ENCODE peak calls at places on chromosomes 2 and 18, in four cellular contexts. K, N, D and C are unnamed samples.

GRCh38 chr2:3324404-3325281 is 53.0 kb downstream of the EIPR1 start:
- DNase-seq in K (no peak), N (no peak), D (no peak), C (no peak)

GRCh38 chr2:69652206-69652605 is 8.7 kb upstream of the AAK1 start:
- DNase-seq in K (no peak), D (peak), N (no peak), C (no peak)

GRCh38 chr2:118599141-118599540 is 248.3 kb downstream of the EN1 start:
- DNase-seq in N (no peak), K (no peak), D (no peak), C (no peak)

GRCh38 chr2:178256382-178257053 is 62.2 kb downstream of the OSBPL6 start:
- DNase-seq in K (no peak), D (peak), N (no peak), C (no peak)

GRCh38 chr2:210003394-210003793 is 956 bp downstream of the RPE start:
- DNase-seq in K (no peak), D (no peak), N (no peak), C (no peak)

GRCh38 chr2:65386340-65386739 is 46.1 kb downstream of the SPRED2 start:
- DNase-seq in K (no peak), N (no peak), D (no peak), C (no peak)

GRCh38 chr2:159613515-159614336 is 2.6 kb downstream of the BAZ2B start:
- DNase-seq in N (no peak), K (no peak), D (peak), C (no peak)

GRCh38 chr2:54988612-54989011 is 61.6 kb downstream of the RTN4 start:
- DNase-seq in D (no peak), K (no peak), N (no peak), C (no peak)

GRCh38 chr18:10973579-10974260 is 175.6 kb downstream of the PIEZO2 start:
- DNase-seq in N (no peak), K (no peak), D (peak), C (no peak)

GRCh38 chr2:218229239-218229638 is 12.2 kb downstream of the ARPC2 start:
- DNase-seq in D (peak), N (no peak), K (no peak), C (no peak)

GRCh38 chr2:189581354-189582139 is 961 bp upstream of the SLC40A1 start:
- DNase-seq in K (no peak), N (peak), D (no peak), C (peak)

GRCh38 chr2:159375241-159375640 is 88.7 kb upstream of the WDSUB1 start:
- DNase-seq in D (no peak), N (no peak), K (no peak), C (no peak)

GRCh38 chr2:176129013-176129796 is at the start of gene HOXD8:
- DNase-seq in D (peak), K (no peak), N (peak), C (no peak)

GRCh38 chr18:34709631-34710429 is at the start of gene DTNA:
- DNase-seq in N (no peak), D (peak), K (no peak), C (peak)

GRCh38 chr2:8545676-8546318 is 136.1 kb upstream of the ID2 start:
- DNase-seq in D (no peak), N (peak), K (no peak), C (no peak)

GRCh38 chr18:28284132-28284531 is 107.2 kb upstream of the CDH2 start:
- DNase-seq in K (no peak), N (no peak), D (peak), C (no peak)

GRCh38 chr2:235854276-235854675 is 313.9 kb downstream of the GBX2 start:
- DNase-seq in D (no peak), K (no peak), N (no peak), C (no peak)

GRCh38 chr18:56196495-56197225 is 441.7 kb downstream of the TXNL1 start:
- DNase-seq in D (peak), K (no peak), N (no peak), C (no peak)

GRCh38 chr2:44740678-44741077 is 200.8 kb upstream of the SIX3 start:
- DNase-seq in N (no peak), D (peak), K (no peak), C (no peak)

GRCh38 chr2:12918138-12918840 is 201.6 kb downstream of the TRIB2 start:
- DNase-seq in K (no peak), D (peak), N (no peak), C (no peak)

GRCh38 chr2:203797363-203798111 is 70.0 kb upstream of the CTLA4 start:
- DNase-seq in D (peak), K (no peak), N (no peak), C (no peak)

GRCh38 chr2:3641181-3641580 is 16.8 kb upstream of the ALLC start:
- DNase-seq in K (no peak), D (no peak), N (peak), C (no peak)

GRCh38 chr2:25377822-25378421 is 36.2 kb upstream of the DNMT3A start:
- DNase-seq in K (no peak), N (peak), D (no peak), C (no peak)

GRCh38 chr18:70296289-70296688 is 7.4 kb downstream of the SOCS6 start:
- DNase-seq in D (no peak), N (no peak), K (no peak), C (no peak)

GRCh38 chr2:130740671-130741070 is 11.8 kb downstream of the GPR148 start:
- DNase-seq in K (no peak), N (no peak), D (no peak), C (no peak)

GRCh38 chr18:73614812-73615211 is 532.8 kb downstream of the FBXO15 start:
- DNase-seq in N (no peak), D (peak), K (no peak), C (no peak)

GRCh38 chr2:43184339-43184895 is 42.0 kb downstream of the ZFP36L2 start:
- DNase-seq in N (no peak), D (peak), K (no peak), C (no peak)

GRCh38 chr2:147181351-147182029 is 663.3 kb upstream of the ACVR2A start:
- DNase-seq in K (no peak), D (no peak), N (no peak), C (no peak)

GRCh38 chr2:46008082-46008870 is 288.9 kb upstream of the EPAS1 start:
- DNase-seq in D (peak), N (no peak), K (no peak), C (no peak)

GRCh38 chr2:10397878-10398277 is 50.2 kb downstream of the ODC1 start:
- DNase-seq in D (no peak), K (no peak), N (no peak), C (no peak)

GRCh38 chr2:43340945-43341356 is 114.5 kb upstream of the ZFP36L2 start:
- DNase-seq in N (no peak), K (no peak), D (peak), C (no peak)

GRCh38 chr2:50953021-50953420 is 78.9 kb downstream of the NRXN1 start:
- DNase-seq in K (no peak), N (no peak), D (peak), C (no peak)

GRCh38 chr2:182941121-182941713 is 74.8 kb upstream of the FRZB start:
- DNase-seq in D (no peak), K (no peak), N (no peak), C (no peak)

DNA sequence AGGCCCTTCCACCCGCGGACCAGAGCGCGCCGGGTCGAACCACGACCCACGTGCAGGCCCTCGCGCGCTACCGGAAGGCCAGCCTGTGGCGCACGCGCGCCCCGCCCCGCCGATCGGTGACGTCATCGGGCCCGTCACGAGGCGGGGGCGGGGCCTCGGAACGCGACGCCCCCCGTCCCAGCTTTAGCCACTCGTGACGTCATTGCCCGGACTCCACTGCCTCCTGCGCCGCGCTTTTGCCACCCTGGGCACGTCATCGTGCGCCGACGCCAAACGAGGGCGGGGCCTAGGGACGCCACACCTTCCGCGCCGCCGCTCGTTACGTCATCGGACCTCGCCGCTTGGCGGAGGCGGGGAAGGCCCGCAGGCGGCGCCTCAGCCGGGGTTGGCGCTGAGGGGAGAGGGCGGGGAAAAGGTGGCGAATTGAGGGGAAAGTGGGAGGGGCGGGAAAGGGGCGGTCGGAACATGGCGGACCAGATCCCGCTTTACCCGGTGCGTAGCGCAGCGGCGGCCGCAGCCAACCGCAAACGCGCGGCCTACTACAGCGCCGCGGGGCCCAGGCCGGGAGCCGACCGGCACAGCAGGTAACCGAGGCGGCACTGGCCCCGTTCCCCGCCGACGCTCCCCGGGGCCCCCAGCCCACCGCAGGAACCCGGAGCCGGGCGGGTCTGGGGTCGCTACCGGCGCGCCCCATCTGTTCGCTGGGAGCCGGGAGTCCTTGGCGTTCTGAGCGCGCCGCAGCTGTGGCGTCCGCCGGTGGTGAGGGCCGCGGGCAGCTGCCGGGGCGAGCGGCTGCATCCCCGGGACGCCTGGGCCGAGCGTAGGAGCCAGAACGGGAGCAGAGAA is at the start of gene ATP9B:
- DNase-seq in K (peak), D (peak), N (peak), C (peak)
- H4K91ac ChIP-seq in K (peak), D (peak), N (no peak), C (peak)

GRCh38 chr18:7626175-7626921 is 59.2 kb downstream of the PTPRM start:
- DNase-seq in K (no peak), D (no peak), N (no peak), C (no peak)

GRCh38 chr18:7629416-7629815 is 62.3 kb downstream of the PTPRM start:
- DNase-seq in K (no peak), N (no peak), D (no peak), C (no peak)

GRCh38 chr18:7626922-7627440 is 59.9 kb downstream of the PTPRM start:
- DNase-seq in K (no peak), D (peak), N (no peak), C (no peak)

GRCh38 chr18:7623681-7624080 is 56.6 kb downstream of the PTPRM start:
- DNase-seq in N (no peak), K (no peak), D (no peak), C (no peak)

GRCh38 chr18:7624697-7625096 is 57.6 kb downstream of the PTPRM start:
- DNase-seq in N (no peak), D (no peak), K (no peak), C (no peak)
- H4K91ac ChIP-seq in N (no peak), D (no peak), K (no peak), C (no peak)

DNA sequence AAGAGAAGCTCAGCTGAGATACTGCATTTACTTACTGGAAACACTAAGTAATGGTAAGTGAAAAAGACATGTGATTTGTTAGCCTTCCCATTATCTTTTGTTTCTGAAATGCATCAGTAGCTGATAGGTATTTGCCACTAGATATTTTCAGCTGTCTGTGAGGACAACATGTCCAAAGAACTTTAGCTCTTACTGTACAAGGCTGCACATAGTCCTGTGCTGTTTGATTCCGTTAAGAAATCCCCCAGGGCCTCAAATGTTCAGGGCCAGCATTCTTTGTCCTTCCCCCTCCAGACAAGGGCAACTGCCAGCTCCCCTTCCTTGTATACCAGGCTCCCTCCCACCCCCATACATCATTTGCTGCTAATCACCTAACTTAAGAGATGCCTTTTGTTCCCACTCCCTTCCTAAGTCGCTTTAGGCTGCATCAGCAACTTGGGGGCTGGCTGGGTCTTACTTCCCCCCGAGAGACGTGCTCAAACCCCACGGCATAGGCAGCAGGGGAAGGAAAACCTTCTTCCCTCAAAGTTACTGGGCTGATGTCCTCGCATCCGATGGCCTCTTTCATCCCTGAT is 138.7 kb downstream of the CDH20 start:
- DNase-seq in D (no peak), K (no peak), N (no peak), C (peak)
- H4K91ac ChIP-seq in D (no peak), K (no peak), N (no peak), C (no peak)

DNA sequence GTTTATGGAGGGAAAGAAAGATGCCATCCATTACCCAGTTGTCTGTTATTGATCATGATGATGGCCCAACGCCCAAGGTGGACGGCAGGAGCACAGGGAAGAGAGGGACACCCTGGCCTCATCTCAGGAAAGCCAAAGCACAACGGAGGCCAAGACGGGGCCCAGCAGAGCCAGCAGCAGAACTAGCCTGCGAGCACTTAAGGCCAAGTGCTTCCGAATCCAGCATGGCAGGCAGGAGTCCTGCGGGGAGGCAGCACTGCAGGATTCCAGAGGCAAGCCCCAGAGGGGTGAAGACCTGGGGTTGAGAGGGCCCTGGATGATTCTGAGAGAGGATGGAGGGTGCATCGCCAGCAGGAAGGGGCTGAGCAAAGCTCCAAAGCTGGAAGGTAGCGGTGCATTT is 28.3 kb upstream of the KLHL29 start:
- DNase-seq in N (no peak), D (no peak), K (no peak), C (no peak)
- H4K91ac ChIP-seq in N (no peak), D (no peak), K (no peak), C (no peak)

GRCh38 chr18:58660915-58661314 is 10.3 kb upstream of the MALT1 start:
- DNase-seq in D (no peak), N (no peak), K (no peak), C (no peak)

GRCh38 chr18:58661423-58661822 is 9.8 kb upstream of the MALT1 start:
- DNase-seq in K (no peak), N (no peak), D (peak), C (no peak)

GRCh38 chr18:58657494-58657893 is 13.8 kb upstream of the MALT1 start:
- DNase-seq in N (no peak), D (no peak), K (no peak), C (no peak)

GRCh38 chr18:58662118-58662517 is 9.1 kb upstream of the MALT1 start:
- DNase-seq in N (no peak), D (no peak), K (no peak), C (no peak)

DNA sequence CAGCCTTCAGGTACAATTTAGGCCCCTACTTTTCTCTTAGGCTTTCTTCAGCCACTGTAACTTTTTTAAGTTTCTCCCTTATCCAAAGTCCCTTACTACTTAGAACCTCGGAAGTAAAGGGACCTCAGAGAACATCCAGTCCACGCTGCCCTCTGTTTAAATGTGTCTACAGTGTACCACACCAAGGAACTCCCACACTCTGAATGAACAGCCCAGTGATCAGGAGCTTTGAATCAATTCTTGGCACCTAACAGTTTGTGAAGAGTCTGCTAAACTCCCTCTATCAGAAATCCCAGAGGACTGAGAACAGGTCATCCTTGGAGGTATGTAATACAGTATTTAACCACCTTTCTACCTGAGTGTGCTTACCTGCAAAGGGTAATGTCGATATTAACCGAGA is 11.6 kb upstream of the MALT1 start:
- DNase-seq in K (no peak), D (no peak), N (no peak), C (no peak)
- H4K91ac ChIP-seq in K (no peak), D (no peak), N (no peak), C (no peak)

GRCh38 chr2:74099271-74099670 is 48.4 kb downstream of the BOLA3 start:
- DNase-seq in D (no peak), K (no peak), N (peak), C (no peak)

GRCh38 chr2:74102516-74102915 is 45.2 kb downstream of the BOLA3 start:
- DNase-seq in N (no peak), K (no peak), D (no peak), C (no peak)

GRCh38 chr2:74100254-74101216 is 47.2 kb downstream of the BOLA3 start:
- DNase-seq in D (no peak), K (no peak), N (peak), C (no peak)

GRCh38 chr2:74101574-74102300 is 46.0 kb downstream of the BOLA3 start:
- DNase-seq in K (no peak), D (no peak), N (peak), C (no peak)

GRCh38 chr2:74099835-74100234 is 47.9 kb downstream of the BOLA3 start:
- DNase-seq in N (peak), D (no peak), K (no peak), C (no peak)
- H4K91ac ChIP-seq in N (no peak), D (no peak), K (no peak), C (no peak)